ENCODE peak calls at places on chromosomes 7 and 10, in five cellular contexts. V, X, K, H and O are unnamed samples.

GRCh38 chr7:107505997-107506682 is 36.3 kb downstream of the GPR22 start:
- DNase-seq in V (no peak), X (no peak), K (peak; percentile 16), H (peak; percentile 56), O (no peak)

GRCh38 chr7:21013765-21014502 is 227.2 kb upstream of the SP8 start:
- DNase-seq in V (no peak), X (no peak), K (no peak), H (no peak), O (no peak)

GRCh38 chr7:3882782-3883181 is 581.7 kb downstream of the SDK1 start:
- DNase-seq in V (no peak), X (no peak), K (no peak), H (no peak), O (no peak)

GRCh38 chr7:139018910-139019309 is 16.9 kb downstream of the ZC3HAV1L start:
- DNase-seq in V (no peak), X (no peak), K (no peak), H (no peak), O (no peak)

GRCh38 chr10:62374862-62375710 is 917 bp downstream of the ZNF365 start:
- DNase-seq in V (peak; percentile 29), X (no peak), K (peak; percentile 30), H (no peak), O (no peak)

GRCh38 chr7:16651391-16652254 is 5.6 kb downstream of the BZW2 start:
- DNase-seq in V (no peak), X (no peak), K (no peak), H (peak; percentile 24), O (no peak)

GRCh38 chr7:51026341-51026740 is 243.6 kb upstream of the GRB10 start:
- DNase-seq in V (no peak), X (no peak), K (no peak), H (no peak), O (no peak)

GRCh38 chr7:159158125-159158887 is 13.6 kb upstream of the VIPR2 start:
- DNase-seq in V (no peak), X (no peak), K (no peak), H (no peak), O (no peak)

GRCh38 chr7:50504646-50505546 is 54.7 kb upstream of the FIGNL1 start:
- DNase-seq in V (no peak), X (no peak), K (no peak), H (no peak), O (no peak)

GRCh38 chr10:7971949-7972348 is 82.5 kb upstream of the GATA3 start:
- DNase-seq in V (no peak), X (no peak), K (no peak), H (no peak), O (no peak)

GRCh38 chr10:102656791-102657371 is 12.6 kb downstream of the TRIM8 start:
- DNase-seq in V (no peak), X (no peak), K (no peak), H (no peak), O (no peak)

DNA sequence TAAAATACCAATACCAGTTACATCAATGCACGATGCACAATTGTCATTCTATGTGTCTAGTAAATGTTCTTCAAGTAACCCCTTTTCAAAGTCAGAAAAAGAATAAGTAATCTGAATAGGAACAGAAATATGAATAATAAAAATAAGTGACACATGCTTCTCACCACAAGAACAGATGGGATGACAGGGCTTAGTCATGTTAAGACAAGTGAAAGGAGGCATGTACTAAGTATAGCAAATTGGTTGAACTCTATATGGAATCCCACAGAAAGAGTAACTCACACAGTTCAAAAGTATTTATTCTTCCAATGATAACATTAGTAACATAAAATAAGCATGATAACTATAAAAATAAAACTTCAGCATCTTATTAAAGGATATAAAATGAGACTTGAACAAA is 100.9 kb upstream of the TAS2R16 start:
- DNase-seq in V (no peak), X (no peak), K (no peak), H (no peak), O (no peak)
- TF ChIP-seq POLR2A in V (no peak), X (no peak), K (no peak), H (no peak), O (no peak)

GRCh38 chr7:117251687-117252086 is 71.2 kb downstream of the WNT2 start:
- DNase-seq in V (no peak), X (no peak), K (peak; percentile 91), H (no peak), O (no peak)
- TF ChIP-seq POLR2A in V (no peak), X (no peak), K (no peak), H (no peak), O (no peak)

GRCh38 chr7:7980134-7980533 is 11.5 kb downstream of the GLCCI1 start:
- DNase-seq in V (no peak), X (no peak), K (no peak), H (no peak), O (no peak)
- TF ChIP-seq POLR2A in V (no peak), X (no peak), K (no peak), H (no peak), O (no peak)

GRCh38 chr10:17454181-17454800 is at the start of gene ST8SIA6:
- DNase-seq in V (peak; percentile 37), X (no peak), K (peak; percentile 47), H (no peak), O (peak; percentile 81)
- TF ChIP-seq POLR2A in V (no peak), X (no peak), K (no peak), H (no peak), O (no peak)

GRCh38 chr10:5896765-5897340 is 6.8 kb downstream of the FBH1 start:
- DNase-seq in V (no peak), X (no peak), K (no peak), H (no peak), O (peak; percentile 57)
- TF ChIP-seq POLR2A in V (no peak), X (no peak), K (no peak), H (no peak), O (no peak)